ENCODE peak calls at places on chromosomes 3 and 15, in six cellular contexts. W, H, M, E, V and Y are unnamed samples.

GRCh38 chr3:52068055-52068704 is 11.8 kb upstream of the DUSP7 start:
- DNase-seq in V (peak; percentile 93), H (no peak), W (no peak), M (no peak), E (peak; percentile 46), Y (no peak)

GRCh38 chr3:13500133-13500885 is 20.2 kb downstream of the HDAC11 start:
- DNase-seq in E (no peak), V (peak; percentile 79), H (peak; percentile 48), M (peak; percentile 75), W (no peak), Y (no peak)

GRCh38 chr15:65903296-65904073 is 34.2 kb downstream of the RAB11A start:
- DNase-seq in M (no peak), E (no peak), W (no peak), H (no peak), V (no peak), Y (no peak)

GRCh38 chr3:27644936-27645335 is 77.2 kb downstream of the EOMES start:
- DNase-seq in W (no peak), V (no peak), H (no peak), M (no peak), E (no peak), Y (no peak)

GRCh38 chr15:101611007-101611406 is 41.2 kb downstream of the TM2D3 start:
- DNase-seq in E (no peak), M (no peak), H (no peak), W (no peak), V (no peak), Y (no peak)

GRCh38 chr15:93488157-93488803 is 399.3 kb upstream of the RGMA start:
- DNase-seq in M (no peak), H (no peak), V (peak; percentile 76), E (no peak), W (no peak), Y (no peak)

GRCh38 chr3:56869157-56869889 is 67.6 kb upstream of the ARHGEF3 start:
- DNase-seq in W (no peak), E (no peak), H (no peak), M (no peak), V (no peak), Y (no peak)

GRCh38 chr15:89116404-89116803 is 28.1 kb downstream of the ABHD2 start:
- DNase-seq in V (no peak), E (no peak), W (no peak), M (no peak), H (no peak), Y (peak; percentile 51)

GRCh38 chr15:25394893-25395292 is 43.9 kb downstream of the UBE3A start:
- DNase-seq in M (no peak), E (no peak), V (no peak), W (no peak), H (no peak), Y (no peak)

GRCh38 chr3:17258823-17259436 is 374.2 kb downstream of the PLCL2 start:
- DNase-seq in E (no peak), H (no peak), M (peak; percentile 28), V (peak; percentile 38), W (no peak), Y (peak; percentile 8)

GRCh38 chr3:165133188-165133899 is 55.0 kb upstream of the SI start:
- DNase-seq in M (no peak), H (no peak), W (no peak), V (no peak), E (no peak), Y (no peak)

GRCh38 chr15:90934256-90934948 is 683 bp upstream of the UNC45A start:
- DNase-seq in W (peak; percentile 15), E (no peak), H (peak; percentile 91), M (peak; percentile 98), V (peak; percentile 87), Y (peak; percentile 77)

GRCh38 chr3:185555948-185556347 is 3.6 kb upstream of the LIPH start:
- DNase-seq in H (no peak), M (no peak), E (no peak), V (no peak), W (no peak), Y (no peak)

GRCh38 chr3:111635403-111635802 is 40.3 kb upstream of the ZBED2 start:
- DNase-seq in W (no peak), H (no peak), M (no peak), V (no peak), E (no peak), Y (no peak)

GRCh38 chr15:95604634-95605036 is 725.9 kb upstream of the NR2F2 start:
- DNase-seq in W (no peak), V (no peak), M (no peak), H (no peak), E (peak; percentile 94), Y (no peak)

GRCh38 chr3:52870471-52870870 is 26.9 kb downstream of the STIMATE start:
- DNase-seq in H (no peak), E (no peak), M (no peak), W (no peak), V (no peak), Y (no peak)

GRCh38 chr3:15206662-15207576 is 873 bp downstream of the CAPN7 start:
- DNase-seq in V (peak; percentile 30), H (no peak), E (no peak), M (peak; percentile 19), W (no peak), Y (no peak)

GRCh38 chr3:107753494-107753893 is 230.7 kb downstream of the BBX start:
- DNase-seq in E (no peak), W (no peak), M (peak; percentile 5), H (no peak), V (peak; percentile 24), Y (peak; percentile 34)

GRCh38 chr3:41426485-41426884 is 227.2 kb downstream of the CTNNB1 start:
- DNase-seq in H (no peak), M (no peak), V (no peak), W (no peak), E (no peak), Y (no peak)

GRCh38 chr3:20079621-20080020 is 39.4 kb downstream of the KAT2B start:
- DNase-seq in W (no peak), V (no peak), M (no peak), H (no peak), E (no peak), Y (no peak)

GRCh38 chr3:52428151-52429005 is 16.5 kb downstream of the SEMA3G start:
- DNase-seq in M (peak; percentile 45), V (peak; percentile 70), W (no peak), H (no peak), E (peak; percentile 43), Y (no peak)